ENCODE peak calls at places on chromosomes 4 and X, in nine cellular contexts. U is MM.1S; K is activated T-cell treated with anti-CD3 and anti-CD28 coated beads, Interleukin-2, amount 50 U/mL, for 72 hours; Q is GM20000; D is NCI-H774; S is activated effector memory CD4-positive, alpha-beta T cell treated with anti-CD3 and anti-CD28 coated beads, Interleukin-2, amount 50 U/mL, for 16 hours; N is type B pancreatic cell; P is ELF-1; A is NCI-H1417. I is an unnamed sample.

GRCh38 chr4:165625281-165625680 is 246.5 kb downstream of the CPE start:
- DNase-seq in K (no peak), S (no peak), N (no peak), A (no peak), D (no peak), Q (no peak), U (no peak), P (no peak), I (no peak)

GRCh38 chr4:154004859-154005520 is 216.1 kb upstream of the SFRP2 start:
- DNase-seq in A (no peak), Q (no peak), D (no peak), N (no peak), U (no peak), S (no peak), P (no peak), K (no peak), I (no peak)

GRCh38 chrX:39063037-39063436 is 261.8 kb downstream of the MID1IP1 start:
- DNase-seq in D (no peak), S (no peak), K (no peak), Q (no peak), N (no peak), U (no peak), P (no peak), A (no peak), I (no peak)

GRCh38 chr4:149972407-149972806 is 105.8 kb upstream of the DCLK2 start:
- DNase-seq in Q (no peak), S (no peak), K (no peak), D (no peak), P (no peak), A (no peak), U (no peak), N (no peak), I (no peak)

GRCh38 chr4:25346913-25347312 is 30.1 kb upstream of the ANAPC4 start:
- DNase-seq in Q (peak), N (no peak), S (no peak), D (no peak), U (no peak), K (no peak), P (no peak), A (no peak), I (no peak)

GRCh38 chr4:57504139-57504538 is 394.0 kb upstream of the IGFBP7 start:
- DNase-seq in U (no peak), D (peak), K (no peak), P (no peak), Q (no peak), N (no peak), A (no peak), S (no peak), I (no peak)

GRCh38 chr4:14552119-14552518 is 450.2 kb upstream of the CPEB2 start:
- DNase-seq in A (no peak), S (no peak), U (no peak), P (no peak), Q (no peak), N (no peak), K (no peak), D (no peak), I (no peak)

GRCh38 chr4:84503495-84504437 is 4.7 kb upstream of the NKX6-1 start:
- DNase-seq in S (no peak), A (peak), K (peak), D (peak), Q (peak), P (peak), N (no peak), U (peak), I (no peak)

GRCh38 chrX:118240359-118240758 is 105.5 kb upstream of the WDR44 start:
- DNase-seq in U (no peak), Q (no peak), P (no peak), D (no peak), A (no peak), K (no peak), N (no peak), S (no peak), I (no peak)

GRCh38 chr4:77538574-77539157 is 67.0 kb upstream of the CXCL13 start:
- DNase-seq in K (peak), D (peak), N (no peak), S (no peak), Q (no peak), A (no peak), U (peak), P (no peak), I (no peak)

GRCh38 chrX:10137516-10137915 is 19.3 kb upstream of the CLCN4 start:
- DNase-seq in N (no peak), Q (no peak), A (no peak), K (no peak), U (no peak), S (no peak), D (no peak), P (no peak), I (no peak)

GRCh38 chr4:72110886-72111285 is 79.1 kb downstream of the NPFFR2 start:
- DNase-seq in Q (no peak), S (no peak), U (no peak), A (no peak), N (no peak), K (no peak), P (no peak), D (no peak), I (no peak)

GRCh38 chr4:188971125-188971524 is 831.9 kb downstream of the TRIML1 start:
- DNase-seq in D (no peak), Q (no peak), S (no peak), P (no peak), N (no peak), U (peak), K (no peak), A (peak), I (no peak)

GRCh38 chr4:175273995-175274753 is 356.0 kb downstream of the ADAM29 start:
- DNase-seq in U (no peak), S (no peak), Q (no peak), K (no peak), P (no peak), N (no peak), A (no peak), D (no peak), I (no peak)

GRCh38 chrX:13190051-13190450 is 129.8 kb downstream of the ATXN3L start:
- DNase-seq in D (no peak), K (no peak), U (no peak), P (no peak), Q (no peak), S (no peak), N (no peak), A (no peak), I (no peak)

GRCh38 chrX:118666521-118666920 is 60.9 kb upstream of the IL13RA1 start:
- DNase-seq in D (no peak), N (no peak), A (no peak), S (no peak), U (no peak), Q (no peak), K (no peak), P (no peak), I (no peak)

GRCh38 chrX:68498044-68498507 is 775 bp upstream of the YIPF6 start:
- DNase-seq in S (no peak), U (no peak), A (no peak), P (peak), Q (no peak), N (no peak), K (no peak), D (no peak), I (no peak)

GRCh38 chr4:148849581-148849980 is 407.4 kb upstream of the NR3C2 start:
- DNase-seq in N (no peak), P (no peak), A (no peak), S (no peak), Q (no peak), U (no peak), K (no peak), D (no peak), I (no peak)

GRCh38 chrX:9765072-9765736 is 443 bp downstream of the GPR143 start:
- DNase-seq in N (no peak), P (peak), U (no peak), A (no peak), S (no peak), K (no peak), Q (no peak), D (no peak), I (no peak)

GRCh38 chr4:97106161-97106560 is 1037.1 kb downstream of the STPG2 start:
- DNase-seq in A (no peak), P (no peak), N (no peak), Q (no peak), D (no peak), K (no peak), S (no peak), U (no peak), I (no peak)